ENCODE peak calls at places on chromosomes 3 and 15, in six cellular contexts. One of them, this sample, is unnamed.
A peak's percentile ranks its signal among the peaks of the same experiment; 100 is the strongest.

GRCh38 chr3:136831461-136831860 is 12.5 kb downstream of the SLC35G2 start:
- DNase-seq in CD8-positive, alpha-beta memory T cell: no peak
- DNase-seq in upper lobe of left lung: no peak
- DNase-seq in CD4-positive, CD25-positive, alpha-beta regulatory T cell: no peak
- DNase-seq in CD8-positive, alpha-beta T cell: no peak
- DNase-seq in BJ: no peak
- DNase-seq in this sample: no peak

GRCh38 chr3:53921296-53921695 is 29.6 kb upstream of the SELENOK start:
- DNase-seq in CD8-positive, alpha-beta memory T cell: no peak
- DNase-seq in upper lobe of left lung: no peak
- DNase-seq in CD4-positive, CD25-positive, alpha-beta regulatory T cell: peak; percentile 10
- DNase-seq in CD8-positive, alpha-beta T cell: peak; percentile 5
- DNase-seq in BJ: no peak
- DNase-seq in this sample: peak; percentile 21

GRCh38 chr3:156259896-156260788 is 139.8 kb downstream of the KCNAB1 start:
- DNase-seq in CD8-positive, alpha-beta memory T cell: no peak
- DNase-seq in upper lobe of left lung: no peak
- DNase-seq in CD4-positive, CD25-positive, alpha-beta regulatory T cell: no peak
- DNase-seq in CD8-positive, alpha-beta T cell: no peak
- DNase-seq in BJ: no peak
- DNase-seq in this sample: no peak

GRCh38 chr15:66770518-66771350 is 68.7 kb downstream of the SMAD6 start:
- DNase-seq in CD8-positive, alpha-beta memory T cell: no peak
- DNase-seq in upper lobe of left lung: no peak
- DNase-seq in CD4-positive, CD25-positive, alpha-beta regulatory T cell: no peak
- DNase-seq in CD8-positive, alpha-beta T cell: no peak
- DNase-seq in BJ: no peak
- DNase-seq in this sample: no peak

GRCh38 chr15:55357774-55358173 is 38.8 kb downstream of the PIGB start:
- DNase-seq in CD8-positive, alpha-beta memory T cell: no peak
- DNase-seq in upper lobe of left lung: no peak
- DNase-seq in CD4-positive, CD25-positive, alpha-beta regulatory T cell: no peak
- DNase-seq in CD8-positive, alpha-beta T cell: no peak
- DNase-seq in BJ: peak; percentile 23
- DNase-seq in this sample: no peak

GRCh38 chr3:175434591-175434990 is 575.5 kb downstream of the NAALADL2 start:
- DNase-seq in CD8-positive, alpha-beta memory T cell: no peak
- DNase-seq in upper lobe of left lung: no peak
- DNase-seq in CD4-positive, CD25-positive, alpha-beta regulatory T cell: no peak
- DNase-seq in CD8-positive, alpha-beta T cell: no peak
- DNase-seq in BJ: no peak
- DNase-seq in this sample: no peak

GRCh38 chr15:66940368-66940767 is 125.0 kb upstream of the SMAD3 start:
- DNase-seq in CD8-positive, alpha-beta memory T cell: no peak
- DNase-seq in upper lobe of left lung: no peak
- DNase-seq in CD4-positive, CD25-positive, alpha-beta regulatory T cell: no peak
- DNase-seq in CD8-positive, alpha-beta T cell: no peak
- DNase-seq in BJ: no peak
- DNase-seq in this sample: no peak

GRCh38 chr3:151541184-151541583 is 80.3 kb upstream of the IGSF10 start:
- DNase-seq in CD8-positive, alpha-beta memory T cell: no peak
- DNase-seq in upper lobe of left lung: no peak
- DNase-seq in CD4-positive, CD25-positive, alpha-beta regulatory T cell: no peak
- DNase-seq in CD8-positive, alpha-beta T cell: no peak
- DNase-seq in BJ: no peak
- DNase-seq in this sample: no peak

GRCh38 chr3:183824761-183825379 is 507 bp downstream of the MAP6D1 start:
- DNase-seq in CD8-positive, alpha-beta memory T cell: no peak
- DNase-seq in upper lobe of left lung: no peak
- DNase-seq in CD4-positive, CD25-positive, alpha-beta regulatory T cell: peak; percentile 9
- DNase-seq in CD8-positive, alpha-beta T cell: peak; percentile 11
- DNase-seq in BJ: no peak
- DNase-seq in this sample: no peak

GRCh38 chr3:78993375-78993774 is 774.4 kb downstream of the ROBO1 start:
- DNase-seq in CD8-positive, alpha-beta memory T cell: no peak
- DNase-seq in upper lobe of left lung: no peak
- DNase-seq in CD4-positive, CD25-positive, alpha-beta regulatory T cell: no peak
- DNase-seq in CD8-positive, alpha-beta T cell: no peak
- DNase-seq in BJ: no peak
- DNase-seq in this sample: no peak

GRCh38 chr3:157066335-157067071 is 93.4 kb downstream of the CCNL1 start:
- DNase-seq in CD8-positive, alpha-beta memory T cell: no peak
- DNase-seq in upper lobe of left lung: no peak
- DNase-seq in CD4-positive, CD25-positive, alpha-beta regulatory T cell: no peak
- DNase-seq in CD8-positive, alpha-beta T cell: no peak
- DNase-seq in BJ: no peak
- DNase-seq in this sample: no peak

GRCh38 chr3:120764206-120764605 is 21.7 kb downstream of the GTF2E1 start:
- DNase-seq in CD8-positive, alpha-beta memory T cell: no peak
- DNase-seq in upper lobe of left lung: no peak
- DNase-seq in CD4-positive, CD25-positive, alpha-beta regulatory T cell: no peak
- DNase-seq in CD8-positive, alpha-beta T cell: no peak
- DNase-seq in BJ: no peak
- DNase-seq in this sample: no peak

GRCh38 chr3:114411292-114411691 is 117.5 kb downstream of the TIGIT start:
- DNase-seq in CD8-positive, alpha-beta memory T cell: no peak
- DNase-seq in upper lobe of left lung: no peak
- DNase-seq in CD4-positive, CD25-positive, alpha-beta regulatory T cell: no peak
- DNase-seq in CD8-positive, alpha-beta T cell: no peak
- DNase-seq in BJ: peak; percentile 69
- DNase-seq in this sample: no peak

GRCh38 chr3:183688869-183689268 is 8.7 kb upstream of the YEATS2 start:
- DNase-seq in CD8-positive, alpha-beta memory T cell: no peak
- DNase-seq in upper lobe of left lung: no peak
- DNase-seq in CD4-positive, CD25-positive, alpha-beta regulatory T cell: no peak
- DNase-seq in CD8-positive, alpha-beta T cell: no peak
- DNase-seq in BJ: no peak
- DNase-seq in this sample: no peak

GRCh38 chr3:51686512-51687215 is 15.6 kb downstream of the TEX264 start:
- DNase-seq in CD8-positive, alpha-beta memory T cell: peak; percentile 75
- DNase-seq in upper lobe of left lung: peak; percentile 79
- DNase-seq in CD4-positive, CD25-positive, alpha-beta regulatory T cell: peak; percentile 85
- DNase-seq in CD8-positive, alpha-beta T cell: peak; percentile 73
- DNase-seq in BJ: no peak
- DNase-seq in this sample: peak; percentile 87

GRCh38 chr15:57560976-57561711 is 30.6 kb upstream of the MYZAP start:
- DNase-seq in CD8-positive, alpha-beta memory T cell: peak; percentile 49
- DNase-seq in upper lobe of left lung: no peak
- DNase-seq in CD4-positive, CD25-positive, alpha-beta regulatory T cell: peak; percentile 68
- DNase-seq in CD8-positive, alpha-beta T cell: peak; percentile 59
- DNase-seq in BJ: peak; percentile 49
- DNase-seq in this sample: peak; percentile 71

GRCh38 chr3:99388736-99389135 is 249.7 kb upstream of the COL8A1 start:
- DNase-seq in CD8-positive, alpha-beta memory T cell: no peak
- DNase-seq in upper lobe of left lung: no peak
- DNase-seq in CD4-positive, CD25-positive, alpha-beta regulatory T cell: no peak
- DNase-seq in CD8-positive, alpha-beta T cell: no peak
- DNase-seq in BJ: no peak
- DNase-seq in this sample: no peak

GRCh38 chr3:149969110-149969944 is 1.4 kb downstream of the PFN2 start:
- DNase-seq in CD8-positive, alpha-beta memory T cell: no peak
- DNase-seq in upper lobe of left lung: no peak
- DNase-seq in CD4-positive, CD25-positive, alpha-beta regulatory T cell: no peak
- DNase-seq in CD8-positive, alpha-beta T cell: no peak
- DNase-seq in BJ: no peak
- DNase-seq in this sample: no peak

GRCh38 chr3:149970716-149971402 is at the start of gene PFN2:
- DNase-seq in CD8-positive, alpha-beta memory T cell: peak; percentile 42
- DNase-seq in upper lobe of left lung: peak; percentile 93
- DNase-seq in CD4-positive, CD25-positive, alpha-beta regulatory T cell: peak; percentile 60
- DNase-seq in CD8-positive, alpha-beta T cell: peak; percentile 64
- DNase-seq in BJ: no peak
- DNase-seq in this sample: peak; percentile 14

GRCh38 chr3:149969945-149970715 is 565 bp downstream of the PFN2 start:
- DNase-seq in CD8-positive, alpha-beta memory T cell: peak; percentile 43
- DNase-seq in upper lobe of left lung: peak; percentile 95
- DNase-seq in CD4-positive, CD25-positive, alpha-beta regulatory T cell: peak; percentile 70
- DNase-seq in CD8-positive, alpha-beta T cell: peak; percentile 82
- DNase-seq in BJ: no peak
- DNase-seq in this sample: peak; percentile 54

GRCh38 chr3:149967067-149967685 is 3.5 kb downstream of the PFN2 start:
- DNase-seq in CD8-positive, alpha-beta memory T cell: no peak
- DNase-seq in upper lobe of left lung: no peak
- DNase-seq in CD4-positive, CD25-positive, alpha-beta regulatory T cell: peak; percentile 60
- DNase-seq in CD8-positive, alpha-beta T cell: no peak
- DNase-seq in BJ: no peak
- DNase-seq in this sample: no peak

GRCh38 chr3:149968216-149968615 is 2.5 kb downstream of the PFN2 start:
- DNase-seq in CD8-positive, alpha-beta memory T cell: no peak
- DNase-seq in upper lobe of left lung: no peak
- DNase-seq in CD4-positive, CD25-positive, alpha-beta regulatory T cell: no peak
- DNase-seq in CD8-positive, alpha-beta T cell: no peak
- DNase-seq in BJ: no peak
- DNase-seq in this sample: no peak
- H3K4me3 ChIP-seq in CD8-positive, alpha-beta memory T cell: no peak overlapping the region
- H3K4me3 ChIP-seq in upper lobe of left lung: no peak overlapping the region
- H3K4me3 ChIP-seq in CD4-positive, CD25-positive, alpha-beta regulatory T cell: no peak overlapping the region
- H3K4me3 ChIP-seq in CD8-positive, alpha-beta T cell: no peak overlapping the region
- H3K4me3 ChIP-seq in BJ: peak overlapping the region; percentile 97
- H3K4me3 ChIP-seq in this sample: no peak overlapping the region

DNA sequence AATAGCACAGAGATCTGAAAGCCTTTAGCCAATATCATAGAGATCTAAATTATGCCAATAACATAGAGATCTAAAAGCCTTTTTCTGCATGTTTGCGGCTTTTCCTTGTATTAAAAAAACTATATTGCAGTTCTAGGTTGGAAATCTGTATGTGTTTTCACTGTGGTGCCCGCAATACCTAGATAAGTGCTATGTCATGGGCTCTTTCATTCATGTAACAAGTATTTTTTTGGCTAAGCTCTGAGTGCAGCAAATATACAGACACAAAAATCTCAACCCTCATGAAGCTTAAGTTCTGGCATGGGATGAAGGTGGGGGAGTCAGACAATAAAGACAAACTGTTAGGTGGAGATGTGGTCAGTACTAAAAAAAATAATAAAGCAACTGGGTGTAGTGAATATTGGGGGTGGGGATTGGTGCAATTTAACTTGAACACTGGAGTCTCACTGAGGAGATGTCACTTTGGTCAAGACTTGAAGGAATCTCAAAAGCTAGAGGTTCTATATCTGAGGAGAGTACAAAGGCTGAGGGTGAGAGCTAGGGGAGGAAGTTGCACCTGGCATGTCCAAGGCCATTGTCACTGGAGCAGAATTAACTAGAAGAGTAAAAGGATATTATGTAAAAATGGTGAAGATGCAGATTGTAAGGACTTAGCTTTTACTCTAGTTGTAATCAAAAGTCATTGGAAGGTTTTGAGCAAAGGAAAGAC is 978 bp downstream of the BUB1B start:
- DNase-seq in CD8-positive, alpha-beta memory T cell: no peak
- DNase-seq in upper lobe of left lung: no peak
- DNase-seq in CD4-positive, CD25-positive, alpha-beta regulatory T cell: no peak
- DNase-seq in CD8-positive, alpha-beta T cell: no peak
- DNase-seq in BJ: no peak
- DNase-seq in this sample: no peak
- H3K4me3 ChIP-seq in CD8-positive, alpha-beta memory T cell: peak overlapping the region; percentile 65
- H3K4me3 ChIP-seq in upper lobe of left lung: peak overlapping the region; percentile 82
- H3K4me3 ChIP-seq in CD4-positive, CD25-positive, alpha-beta regulatory T cell: peak overlapping the region; percentile 82
- H3K4me3 ChIP-seq in CD8-positive, alpha-beta T cell: no peak overlapping the region
- H3K4me3 ChIP-seq in BJ: peak overlapping the region; percentile 84
- H3K4me3 ChIP-seq in this sample: peak overlapping the region; percentile 82

DNA sequence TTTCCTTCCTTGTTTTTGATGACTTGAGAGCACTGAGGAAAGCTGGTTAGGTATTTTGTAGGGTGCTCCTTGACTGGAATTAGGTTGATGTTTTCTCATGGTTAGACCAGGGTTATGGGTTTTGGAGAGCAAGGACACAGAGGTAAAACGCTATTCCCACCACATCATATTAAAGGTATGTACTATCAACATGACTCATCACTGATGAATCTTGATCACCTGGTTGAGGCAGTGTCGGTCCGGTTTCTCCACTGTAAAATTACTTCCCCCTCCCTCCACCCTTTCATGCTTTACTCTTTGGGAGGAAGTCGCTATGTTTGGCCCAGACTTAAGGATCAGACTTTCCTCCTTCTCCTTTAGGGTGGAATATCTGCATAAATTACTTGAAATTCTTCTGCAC is 201.6 kb downstream of the EDEM1 start:
- DNase-seq in CD8-positive, alpha-beta memory T cell: no peak
- DNase-seq in upper lobe of left lung: no peak
- DNase-seq in CD4-positive, CD25-positive, alpha-beta regulatory T cell: no peak
- DNase-seq in CD8-positive, alpha-beta T cell: no peak
- DNase-seq in BJ: no peak
- DNase-seq in this sample: no peak
- H3K4me3 ChIP-seq in CD8-positive, alpha-beta memory T cell: no peak overlapping the region
- H3K4me3 ChIP-seq in upper lobe of left lung: no peak overlapping the region
- H3K4me3 ChIP-seq in CD4-positive, CD25-positive, alpha-beta regulatory T cell: no peak overlapping the region
- H3K4me3 ChIP-seq in CD8-positive, alpha-beta T cell: no peak overlapping the region
- H3K4me3 ChIP-seq in BJ: no peak overlapping the region
- H3K4me3 ChIP-seq in this sample: no peak overlapping the region

DNA sequence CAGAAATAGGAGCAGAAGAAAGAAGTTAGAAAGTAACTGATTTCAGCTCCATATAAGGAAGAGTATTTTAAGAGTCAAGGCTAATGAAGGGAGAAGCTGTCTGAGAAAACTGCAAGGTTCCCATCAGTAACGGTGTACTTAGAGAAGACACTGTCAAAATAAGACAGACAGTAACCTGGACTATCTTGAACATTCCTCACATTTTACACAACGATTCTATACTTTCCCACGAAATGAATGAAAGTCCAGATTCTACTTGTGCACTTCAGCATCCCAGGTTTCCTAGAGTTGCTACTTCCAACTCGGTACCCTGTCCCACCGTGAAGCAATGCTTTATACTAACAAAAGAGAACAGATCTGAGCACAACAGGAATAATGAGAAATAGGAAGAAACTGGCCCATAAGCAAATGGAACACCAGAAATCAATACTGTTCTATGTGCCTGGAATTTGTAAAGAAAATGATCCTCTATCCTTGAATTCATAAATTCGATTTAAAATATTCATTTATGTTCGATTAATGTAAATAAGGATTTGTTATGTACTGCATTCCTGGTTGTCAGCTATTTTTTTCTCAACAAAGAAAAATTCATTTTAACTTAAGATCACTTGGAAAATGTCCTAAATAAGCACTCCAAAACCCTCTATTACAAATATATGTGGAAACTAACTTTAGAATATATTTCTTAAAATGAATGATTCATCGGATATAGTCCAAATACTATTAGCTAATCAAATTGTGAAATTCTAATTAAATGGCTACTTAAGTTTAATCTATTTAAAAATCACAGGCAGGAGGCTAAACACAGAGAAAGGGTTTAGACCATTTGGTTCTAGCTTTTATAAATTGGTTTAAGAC is 1.5 kb downstream of the C3orf70 start:
- DNase-seq in CD8-positive, alpha-beta memory T cell: no peak
- DNase-seq in upper lobe of left lung: no peak
- DNase-seq in CD4-positive, CD25-positive, alpha-beta regulatory T cell: no peak
- DNase-seq in CD8-positive, alpha-beta T cell: no peak
- DNase-seq in BJ: no peak
- DNase-seq in this sample: no peak
- H3K4me3 ChIP-seq in CD8-positive, alpha-beta memory T cell: no peak overlapping the region
- H3K4me3 ChIP-seq in upper lobe of left lung: peak overlapping the region; percentile 73
- H3K4me3 ChIP-seq in CD4-positive, CD25-positive, alpha-beta regulatory T cell: no peak overlapping the region
- H3K4me3 ChIP-seq in CD8-positive, alpha-beta T cell: no peak overlapping the region
- H3K4me3 ChIP-seq in BJ: peak overlapping the region; percentile 78
- H3K4me3 ChIP-seq in this sample: no peak overlapping the region

GRCh38 chr3:112667599-112667998 is 26.7 kb upstream of the CCDC80 start:
- DNase-seq in CD8-positive, alpha-beta memory T cell: no peak
- DNase-seq in upper lobe of left lung: no peak
- DNase-seq in CD4-positive, CD25-positive, alpha-beta regulatory T cell: no peak
- DNase-seq in CD8-positive, alpha-beta T cell: no peak
- DNase-seq in BJ: no peak
- DNase-seq in this sample: no peak
- H3K4me3 ChIP-seq in CD8-positive, alpha-beta memory T cell: no peak overlapping the region
- H3K4me3 ChIP-seq in upper lobe of left lung: no peak overlapping the region
- H3K4me3 ChIP-seq in CD4-positive, CD25-positive, alpha-beta regulatory T cell: no peak overlapping the region
- H3K4me3 ChIP-seq in CD8-positive, alpha-beta T cell: no peak overlapping the region
- H3K4me3 ChIP-seq in BJ: no peak overlapping the region
- H3K4me3 ChIP-seq in this sample: no peak overlapping the region